ENCODE peak calls at places on chromosomes 5 and 9, in six cellular contexts. I is cardiac muscle cell, J is fibroblast of lung, B is A549, D is fibroblast of mammary gland, K is foreskin keratinocyte. G is an unnamed sample.

GRCh38 chr9:108615152-108615551 is 240.6 kb downstream of the ACTL7B start:
- DNase-seq in I (no peak), J (no peak), B (no peak), D (no peak), K (no peak), G (no peak)

GRCh38 chr5:117680421-117680820 is 1105.8 kb upstream of the SEMA6A start:
- DNase-seq in I (no peak), J (peak; percentile 1), B (no peak), D (no peak), K (no peak), G (no peak)

GRCh38 chr5:150412319-150413175 is at the start of gene CD74:
- DNase-seq in I (peak; percentile 76), J (peak; percentile 27), B (no peak), D (no peak), K (peak; percentile 37), G (peak; percentile 60)

GRCh38 chr5:75265731-75266130 is 29.1 kb upstream of the ANKRD31 start:
- DNase-seq in I (peak; percentile 40), J (peak; percentile 30), B (peak; percentile 21), D (peak; percentile 51), K (peak; percentile 32), G (peak; percentile 69)

GRCh38 chr5:139445325-139446170 is 6.2 kb upstream of the DNAJC18 start:
- DNase-seq in I (peak; percentile 64), J (peak; percentile 89), B (no peak), D (peak; percentile 30), K (peak; percentile 96), G (peak; percentile 63)

GRCh38 chr5:116864157-116864837 is 289.7 kb upstream of the SEMA6A start:
- DNase-seq in I (peak; percentile 26), J (peak; percentile 3), B (no peak), D (no peak), K (no peak), G (peak; percentile 21)

GRCh38 chr5:139678751-139679750 is 30.9 kb downstream of the CXXC5 start:
- DNase-seq in I (no peak), J (peak; percentile 78), B (no peak), D (peak; percentile 57), K (no peak), G (peak; percentile 99)

GRCh38 chr5:161921781-161922180 is 73.9 kb downstream of the GABRA1 start:
- DNase-seq in I (no peak), J (no peak), B (no peak), D (no peak), K (no peak), G (no peak)

GRCh38 chr5:123095694-123096120 is 6.7 kb downstream of the PRDM6 start:
- DNase-seq in I (no peak), J (no peak), B (no peak), D (no peak), K (no peak), G (peak; percentile 53)

GRCh38 chr9:123267481-123268239 is 726 bp downstream of the STRBP start:
- DNase-seq in I (peak; percentile 30), J (no peak), B (no peak), D (no peak), K (no peak), G (peak; percentile 59)

GRCh38 chr5:124538931-124539330 is 207.5 kb downstream of the ZNF608 start:
- DNase-seq in I (no peak), J (no peak), B (no peak), D (no peak), K (no peak), G (no peak)

GRCh38 chr9:20394928-20395327 is 227.4 kb downstream of the MLLT3 start:
- DNase-seq in I (no peak), J (no peak), B (no peak), D (no peak), K (peak; percentile 36), G (no peak)

GRCh38 chr9:118083161-118083560 is 379.0 kb downstream of the TLR4 start:
- DNase-seq in I (no peak), J (no peak), B (no peak), D (no peak), K (no peak), G (no peak)

GRCh38 chr9:134930404-134930803 is 12.7 kb upstream of the FCN1 start:
- DNase-seq in I (no peak), J (no peak), B (no peak), D (no peak), K (no peak), G (peak; percentile 59)

GRCh38 chr9:4832786-4833579 is 40.2 kb downstream of the RCL1 start:
- DNase-seq in I (no peak), J (peak; percentile 100), B (peak; percentile 70), D (peak; percentile 100), K (peak; percentile 96), G (peak; percentile 91)

DNA sequence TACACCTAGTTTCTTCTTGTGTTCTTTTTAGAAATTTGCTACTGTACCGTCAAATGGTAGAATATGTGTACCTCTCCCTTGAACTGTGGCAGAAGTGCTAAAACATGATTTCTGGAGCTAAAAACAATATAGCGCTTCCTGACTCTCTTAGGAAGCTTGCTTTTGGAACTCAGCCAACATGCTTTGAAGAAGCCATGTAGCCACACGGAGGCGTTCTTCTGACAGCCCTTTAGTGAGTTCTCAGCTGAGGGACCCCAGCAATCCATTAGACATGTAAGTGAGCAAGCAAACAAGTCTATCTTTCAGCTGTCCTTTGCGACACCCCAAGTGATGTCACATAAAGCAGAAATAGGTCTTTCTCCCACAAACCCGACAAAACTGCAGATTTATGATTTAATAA is 917.0 kb downstream of the CDH9 start:
- DNase-seq in I (peak; percentile 88), J (no peak), B (no peak), D (no peak), K (no peak), G (peak; percentile 0)
- TF ChIP-seq CTCF in I (no peak), J (no peak), B (no peak), D (no peak), K (no peak), G (no peak)

GRCh38 chr5:81192351-81192750 is 40.8 kb upstream of the CKMT2 start:
- DNase-seq in I (no peak), J (no peak), B (no peak), D (no peak), K (no peak), G (no peak)

GRCh38 chr5:81189875-81190467 is 43.2 kb upstream of the CKMT2 start:
- DNase-seq in I (peak; percentile 70), J (no peak), B (no peak), D (no peak), K (no peak), G (peak; percentile 35)

GRCh38 chr5:81194633-81195333 is 38.3 kb upstream of the CKMT2 start:
- DNase-seq in I (peak; percentile 87), J (peak; percentile 67), B (peak; percentile 88), D (peak; percentile 78), K (peak; percentile 35), G (peak; percentile 98)

GRCh38 chr5:81191726-81192125 is 41.4 kb upstream of the CKMT2 start:
- DNase-seq in I (no peak), J (no peak), B (no peak), D (no peak), K (no peak), G (peak; percentile 67)

DNA sequence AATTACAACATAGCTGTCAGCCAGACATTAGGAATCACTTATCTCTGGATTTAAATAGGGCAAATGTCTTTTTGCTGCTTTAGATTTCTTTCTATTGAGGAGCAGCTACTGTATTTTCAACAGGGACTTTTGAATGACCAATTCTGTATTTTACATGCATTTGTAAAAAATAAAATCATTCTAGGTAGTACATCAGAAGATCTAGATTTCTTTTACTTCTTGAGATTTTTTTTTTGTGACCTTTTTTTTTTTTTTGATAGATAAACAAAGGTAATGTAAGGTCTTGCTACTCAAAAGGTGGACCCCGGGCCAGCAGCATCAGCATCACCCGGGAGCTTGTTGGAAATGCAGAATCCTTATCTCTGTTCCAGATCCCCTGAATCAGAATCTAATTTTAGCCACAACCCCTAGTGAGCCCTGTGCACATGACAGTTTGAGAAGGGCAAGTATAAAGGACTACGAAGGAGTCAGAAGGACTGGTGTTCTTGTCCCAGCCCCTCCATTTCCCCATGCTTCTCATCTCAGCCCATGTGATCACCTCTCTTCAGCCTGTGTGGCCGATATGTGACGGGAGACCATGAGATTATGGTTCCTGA is 37.7 kb upstream of the CKMT2 start:
- DNase-seq in I (peak; percentile 28), J (no peak), B (no peak), D (peak; percentile 7), K (no peak), G (peak; percentile 65)
- TF ChIP-seq CTCF in I (no peak), J (no peak), B (no peak), D (no peak), K (no peak), G (no peak)

GRCh38 chr9:126894052-126894603 is 20.5 kb upstream of the RALGPS1 start:
- DNase-seq in I (no peak), J (no peak), B (no peak), D (peak; percentile 13), K (no peak), G (no peak)
- TF ChIP-seq CTCF in I (no peak), J (no peak), B (no peak), D (no peak), K (no peak), G (no peak)

GRCh38 chr9:113701741-113702422 is 174.2 kb upstream of the ZNF618 start:
- DNase-seq in I (no peak), J (no peak), B (no peak), D (peak; percentile 19), K (no peak), G (no peak)

GRCh38 chr9:113705938-113706519 is 170.1 kb upstream of the ZNF618 start:
- DNase-seq in I (peak; percentile 23), J (no peak), B (no peak), D (no peak), K (no peak), G (no peak)

GRCh38 chr9:113702423-113702755 is 173.7 kb upstream of the ZNF618 start:
- DNase-seq in I (no peak), J (no peak), B (no peak), D (no peak), K (no peak), G (no peak)

GRCh38 chr9:113707953-113708695 is 168.0 kb upstream of the ZNF618 start:
- DNase-seq in I (no peak), J (no peak), B (no peak), D (no peak), K (peak; percentile 15), G (no peak)

GRCh38 chr9:113705306-113705937 is 170.7 kb upstream of the ZNF618 start:
- DNase-seq in I (no peak), J (no peak), B (no peak), D (no peak), K (no peak), G (no peak)
- TF ChIP-seq CTCF in I (no peak), J (no peak), B (no peak), D (no peak), K (no peak), G (no peak)

DNA sequence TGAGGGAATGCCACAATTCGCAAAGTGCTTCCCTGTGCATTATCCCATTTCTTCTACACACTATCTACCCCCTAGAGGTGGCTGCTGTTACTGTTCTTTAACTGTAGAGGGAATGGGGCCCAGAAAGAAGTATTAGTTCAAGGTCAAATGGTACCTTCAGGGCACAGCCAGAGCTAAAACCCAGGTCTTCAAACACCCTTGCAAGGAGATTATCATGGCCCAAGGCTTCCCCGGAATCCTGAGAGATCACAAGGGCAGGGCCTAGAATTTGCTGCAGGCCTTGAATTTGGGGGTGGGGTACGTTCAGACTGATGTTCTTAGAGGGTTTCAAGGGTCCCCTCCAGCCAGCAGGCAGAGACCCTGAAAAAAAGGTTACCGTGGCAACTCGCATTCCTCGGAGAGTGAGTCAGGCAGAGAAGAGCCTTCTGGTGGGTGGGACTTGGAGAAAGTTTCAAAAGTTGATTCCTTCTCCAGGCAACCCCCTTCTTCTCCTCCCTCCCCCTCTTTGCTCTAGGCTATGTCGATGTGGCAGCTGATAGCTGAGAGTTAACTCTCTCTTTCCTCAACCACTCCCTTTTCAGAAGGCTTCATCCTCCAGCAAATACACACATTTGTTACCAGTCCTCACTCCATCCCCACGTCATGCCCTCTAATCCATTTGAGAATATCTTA is 1.9 kb downstream of the SPARC start:
- DNase-seq in I (peak; percentile 61), J (peak; percentile 96), B (no peak), D (peak; percentile 97), K (peak; percentile 94), G (peak; percentile 54)
- TF ChIP-seq CTCF in I (peak; percentile 35), J (peak; percentile 55), B (no peak), D (peak; percentile 37), K (peak; percentile 52), G (peak; percentile 44)